ENCODE peak calls at places on chromosomes 1 and 21, in five cellular contexts. W is tibial artery; V is CD4-positive, alpha-beta T cell; M is AG08396; G is HL-60. K is an unnamed sample.

GRCh38 chr1:161985301-161985825 is 38.3 kb downstream of the OLFML2B start:
- DNase-seq in W (no peak), V (no peak), M (no peak), G (no peak), K (no peak)

GRCh38 chr21:10273196-10273595 is 248.2 kb upstream of the TPTE start:
- DNase-seq in W (no peak), V (no peak), M (no peak), G (no peak), K (no peak)

GRCh38 chr1:241356187-241356518 is 852 bp downstream of the RGS7 start:
- DNase-seq in W (no peak), V (no peak), M (peak), G (no peak), K (no peak)

GRCh38 chr1:6384962-6385672 is 8.4 kb downstream of the ACOT7 start:
- DNase-seq in W (no peak), V (no peak), M (peak), G (no peak), K (no peak)

GRCh38 chr1:44568128-44568900 is 106.0 kb downstream of the TMEM53 start:
- DNase-seq in W (no peak), V (no peak), M (no peak), G (no peak), K (no peak)

GRCh38 chr21:40905251-40905650 is 58.3 kb upstream of the DSCAM start:
- DNase-seq in W (no peak), V (no peak), M (no peak), G (no peak), K (no peak)

GRCh38 chr1:220828950-220829586 is 42.4 kb downstream of the MTARC1 start:
- DNase-seq in W (no peak), V (no peak), M (no peak), G (no peak), K (no peak)

GRCh38 chr1:2975466-2976179 is 45.6 kb upstream of the ACTRT2 start:
- DNase-seq in W (no peak), V (no peak), M (no peak), G (no peak), K (no peak)

GRCh38 chr1:236140705-236141446 is 1.5 kb upstream of the GPR137B start:
- DNase-seq in W (no peak), V (no peak), M (no peak), G (no peak), K (no peak)

GRCh38 chr1:2341706-2342383 is 49.5 kb downstream of the MORN1 start:
- DNase-seq in W (no peak), V (no peak), M (no peak), G (no peak), K (no peak)

GRCh38 chr1:219385786-219386427 is 212.2 kb downstream of the LYPLAL1 start:
- DNase-seq in W (peak), V (no peak), M (peak), G (peak), K (peak)

GRCh38 chr1:194342484-194343262 is 1156.3 kb upstream of the B3GALT2 start:
- DNase-seq in W (no peak), V (no peak), M (no peak), G (no peak), K (no peak)

GRCh38 chr1:11858968-11859871 is 475 bp upstream of the NPPB start:
- DNase-seq in W (no peak), V (peak), M (peak), G (peak), K (peak)

GRCh38 chr1:178768423-178768822 is 43.4 kb downstream of the RALGPS2 start:
- DNase-seq in W (no peak), V (no peak), M (peak), G (peak), K (peak)

GRCh38 chr1:70331962-70332361 is 22.6 kb downstream of the ANKRD13C start:
- DNase-seq in W (no peak), V (no peak), M (no peak), G (no peak), K (no peak)

GRCh38 chr21:41545500-41546359 is 37.8 kb upstream of the TMPRSS2 start:
- DNase-seq in W (no peak), V (no peak), M (no peak), G (no peak), K (no peak)

GRCh38 chr1:29672416-29672815 is 436.1 kb downstream of the PTPRU start:
- DNase-seq in W (no peak), V (no peak), M (no peak), G (no peak), K (no peak)

GRCh38 chr1:9401080-9401453 is 108.4 kb downstream of the SPSB1 start:
- DNase-seq in W (no peak), V (no peak), M (no peak), G (no peak), K (no peak)

GRCh38 chr1:200279810-200280411 is 129.9 kb downstream of the ZNF281 start:
- DNase-seq in W (peak), V (peak), M (peak), G (peak), K (no peak)

GRCh38 chr1:9539829-9540550 is 725 bp downstream of the SLC25A33 start:
- DNase-seq in W (peak), V (peak), M (peak), G (peak), K (peak)

GRCh38 chr1:161313554-161314200 is 504 bp upstream of the SDHC start:
- DNase-seq in W (no peak), V (no peak), M (no peak), G (no peak), K (no peak)

GRCh38 chr1:2180297-2181245 is 14.0 kb downstream of the FAAP20 start:
- DNase-seq in W (no peak), V (no peak), M (peak), G (no peak), K (no peak)

GRCh38 chr1:183806650-183807049 is 1.7 kb downstream of the RGL1 start:
- DNase-seq in W (no peak), V (no peak), M (no peak), G (no peak), K (no peak)

GRCh38 chr1:34779526-34779925 is 1.5 kb upstream of the GJB3 start:
- DNase-seq in W (peak), V (no peak), M (no peak), G (no peak), K (no peak)

GRCh38 chr1:51170342-51170741 is 65.7 kb upstream of the RNF11 start:
- DNase-seq in W (no peak), V (no peak), M (no peak), G (peak), K (no peak)

GRCh38 chr1:5343256-5344020 is 648.8 kb downstream of the NPHP4 start:
- DNase-seq in W (no peak), V (no peak), M (no peak), G (no peak), K (no peak)

GRCh38 chr1:118486213-118486612 is 301.2 kb upstream of the SPAG17 start:
- DNase-seq in W (no peak), V (no peak), M (no peak), G (no peak), K (no peak)

K was measured in CMK.